ENCODE peak calls at places on chromosome 18, in nine cellular contexts. M, L, B, G, W, A, H, U and N are unnamed samples.

GRCh38 chr18:34626404-34627137 is 83.5 kb upstream of the DTNA start:
- DNase-seq in M (no peak), L (no peak), B (no peak), G (no peak), W (peak), A (no peak), H (no peak), U (no peak), N (no peak)

GRCh38 chr18:32893915-32894314 is 121.1 kb upstream of the KLHL14 start:
- DNase-seq in M (no peak), L (no peak), B (no peak), G (no peak), W (peak), A (no peak), H (no peak), U (no peak), N (no peak)

GRCh38 chr18:22934789-22935188 is 1.7 kb downstream of the RBBP8 start:
- DNase-seq in M (no peak), L (no peak), B (no peak), G (no peak), W (no peak), A (no peak), H (no peak), U (no peak), N (no peak)

GRCh38 chr18:75533954-75534353 is 106.5 kb upstream of the SMIM21 start:
- DNase-seq in M (no peak), L (no peak), B (no peak), G (no peak), W (no peak), A (no peak), H (no peak), U (no peak), N (no peak)

GRCh38 chr18:36314098-36314497 is 16.6 kb downstream of the FHOD3 start:
- DNase-seq in M (no peak), L (no peak), B (no peak), G (no peak), W (no peak), A (no peak), H (no peak), U (no peak), N (peak)

GRCh38 chr18:50877545-50878265 is 1.2 kb upstream of the ME2 start:
- DNase-seq in M (no peak), L (no peak), B (no peak), G (no peak), W (no peak), A (no peak), H (no peak), U (no peak), N (no peak)

GRCh38 chr18:58766164-58766563 is 94.9 kb downstream of the MALT1 start:
- DNase-seq in M (no peak), L (no peak), B (no peak), G (no peak), W (no peak), A (no peak), H (no peak), U (no peak), N (no peak)

GRCh38 chr18:11834772-11835171 is 16.4 kb upstream of the CHMP1B start:
- DNase-seq in M (no peak), L (no peak), B (no peak), G (no peak), W (no peak), A (no peak), H (no peak), U (no peak), N (no peak)

GRCh38 chr18:59140287-59140885 is 702 bp downstream of the SEC11C start:
- DNase-seq in M (peak), L (no peak), B (peak), G (no peak), W (peak), A (no peak), H (no peak), U (no peak), N (peak)

GRCh38 chr18:38460657-38461056 is 895.1 kb upstream of the CELF4 start:
- DNase-seq in M (no peak), L (no peak), B (no peak), G (no peak), W (no peak), A (no peak), H (no peak), U (no peak), N (no peak)

GRCh38 chr18:2417861-2418610 is 153.3 kb downstream of the METTL4 start:
- DNase-seq in M (no peak), L (no peak), B (no peak), G (no peak), W (no peak), A (no peak), H (no peak), U (no peak), N (no peak)

GRCh38 chr18:4455113-4455811 is at the start of gene DLGAP1:
- DNase-seq in M (no peak), L (no peak), B (peak), G (no peak), W (peak), A (peak), H (peak), U (peak), N (no peak)

GRCh38 chr18:24402209-24402785 is 4.7 kb upstream of the OSBPL1A start:
- DNase-seq in M (no peak), L (no peak), B (no peak), G (no peak), W (peak), A (no peak), H (peak), U (no peak), N (no peak)

GRCh38 chr18:74942319-74942910 is 266.5 kb downstream of the PTGR3 start:
- DNase-seq in M (no peak), L (no peak), B (no peak), G (no peak), W (peak), A (no peak), H (no peak), U (no peak), N (no peak)

GRCh38 chr18:75106746-75107145 is 102.2 kb downstream of the PTGR3 start:
- DNase-seq in M (no peak), L (no peak), B (no peak), G (no peak), W (no peak), A (no peak), H (no peak), U (no peak), N (no peak)

GRCh38 chr18:59696311-59697235 is 650 bp downstream of the CCBE1 start:
- DNase-seq in M (no peak), L (no peak), B (no peak), G (no peak), W (peak), A (no peak), H (peak), U (no peak), N (no peak)

GRCh38 chr18:10515456-10515855 is 10.4 kb upstream of the NAPG start:
- DNase-seq in M (no peak), L (no peak), B (no peak), G (no peak), W (no peak), A (no peak), H (no peak), U (no peak), N (no peak)

GRCh38 chr18:11696451-11696850 is 7.4 kb downstream of the GNAL start:
- DNase-seq in M (no peak), L (no peak), B (no peak), G (no peak), W (no peak), A (no peak), H (no peak), U (no peak), N (no peak)

GRCh38 chr18:76709659-76710645 is 112.4 kb upstream of the ZNF236 start:
- DNase-seq in M (peak), L (peak), B (peak), G (peak), W (peak), A (peak), H (peak), U (no peak), N (peak)

GRCh38 chr18:907171-907879 is 2.7 kb downstream of the ADCYAP1 start:
- DNase-seq in M (no peak), L (no peak), B (no peak), G (no peak), W (no peak), A (no peak), H (peak), U (peak), N (no peak)

GRCh38 chr18:40355701-40356100 is 1599.3 kb upstream of the PIK3C3 start:
- DNase-seq in M (no peak), L (no peak), B (no peak), G (no peak), W (no peak), A (no peak), H (no peak), U (no peak), N (no peak)

GRCh38 chr18:48222118-48222517 is 187.1 kb downstream of the ZBTB7C start:
- DNase-seq in M (peak), L (no peak), B (peak), G (no peak), W (peak), A (no peak), H (no peak), U (no peak), N (peak)

GRCh38 chr18:69469444-69469919 is 68.8 kb downstream of the DOK6 start:
- DNase-seq in M (peak), L (no peak), B (no peak), G (peak), W (no peak), A (no peak), H (peak), U (no peak), N (no peak)

GRCh38 chr18:57077786-57078552 is 68.9 kb upstream of the BOD1L2 start:
- DNase-seq in M (no peak), L (peak), B (no peak), G (no peak), W (no peak), A (no peak), H (no peak), U (no peak), N (no peak)

GRCh38 chr18:32450026-32450681 is 20.5 kb downstream of the GAREM1 start:
- DNase-seq in M (no peak), L (no peak), B (no peak), G (no peak), W (no peak), A (no peak), H (no peak), U (no peak), N (no peak)

GRCh38 chr18:36187138-36187825 is at the start of gene MOCOS:
- DNase-seq in M (no peak), L (peak), B (peak), G (no peak), W (peak), A (peak), H (peak), U (no peak), N (peak)

GRCh38 chr18:6763524-6763923 is 34.0 kb downstream of the ARHGAP28 start:
- DNase-seq in M (no peak), L (no peak), B (no peak), G (no peak), W (no peak), A (no peak), H (no peak), U (no peak), N (no peak)

GRCh38 chr18:60421356-60422118 is 49.0 kb upstream of the MC4R start:
- DNase-seq in M (no peak), L (no peak), B (no peak), G (no peak), W (no peak), A (no peak), H (no peak), U (no peak), N (no peak)

GRCh38 chr18:39453882-39454281 is 1888.3 kb upstream of the CELF4 start:
- DNase-seq in M (no peak), L (no peak), B (no peak), G (no peak), W (peak), A (no peak), H (no peak), U (peak), N (peak)